ENCODE peak calls at places on chromosomes 16 and 17, in ten cellular contexts. V is RWPE1, Y is neural crest cell, O is GM12865, H is neural progenitor cell, P is fibroblast of lung, Z is endothelial cell, Q is WTC11, M is IMR-90, L is lower lobe of right lung. C is an unnamed sample.

GRCh38 chr17:31092475-31093064 is 2.2 kb upstream of the NF1 start:
- DNase-seq in V (no peak), Y (no peak), O (no peak), H (no peak), P (no peak), Z (no peak), Q (no peak), M (peak; percentile 23), L (no peak), C (no peak)

GRCh38 chr16:75248536-75249380 is 2.7 kb downstream of the BCAR1 start:
- DNase-seq in V (no peak), Y (no peak), O (no peak), H (no peak), P (no peak), Z (no peak), Q (no peak), M (no peak), L (no peak), C (no peak)

GRCh38 chr17:30336369-30337171 is 2.7 kb upstream of the TMIGD1 start:
- DNase-seq in V (peak; percentile 30), Y (peak; percentile 37), O (peak; percentile 78), H (peak; percentile 67), P (peak; percentile 60), Z (peak; percentile 20), Q (peak; percentile 62), M (peak; percentile 59), L (no peak), C (peak; percentile 18)

GRCh38 chr16:30764086-30764485 is 2.0 kb downstream of the RNF40 start:
- DNase-seq in V (no peak), Y (no peak), O (no peak), H (no peak), P (no peak), Z (no peak), Q (no peak), M (no peak), L (peak; percentile 29), C (no peak)

GRCh38 chr17:15289285-15290185 is 24.4 kb upstream of the PMP22 start:
- DNase-seq in V (peak; percentile 17), Y (no peak), O (no peak), H (no peak), P (peak; percentile 80), Z (no peak), Q (no peak), M (peak; percentile 89), L (no peak), C (no peak)

GRCh38 chr17:59105852-59106462 is 723 bp downstream of the TRIM37 start:
- DNase-seq in V (peak; percentile 54), Y (no peak), O (peak; percentile 59), H (no peak), P (peak; percentile 34), Z (peak; percentile 37), Q (no peak), M (peak; percentile 41), L (peak; percentile 80), C (no peak)

GRCh38 chr17:83144421-83145357 is 65.3 kb downstream of the METRNL start:
- DNase-seq in V (no peak), Y (no peak), O (no peak), H (no peak), P (peak; percentile 43), Z (no peak), Q (no peak), M (peak; percentile 5), L (peak; percentile 43), C (no peak)

GRCh38 chr16:81767987-81768592 is 11.0 kb upstream of the PLCG2 start:
- DNase-seq in V (no peak), Y (no peak), O (no peak), H (no peak), P (no peak), Z (no peak), Q (no peak), M (no peak), L (no peak), C (no peak)

GRCh38 chr17:27384261-27384701 is 72.0 kb upstream of the KSR1 start:
- DNase-seq in V (peak; percentile 91), Y (no peak), O (peak; percentile 56), H (no peak), P (peak; percentile 82), Z (no peak), Q (no peak), M (peak; percentile 96), L (no peak), C (no peak)

GRCh38 chr17:63263053-63263452 is 183.1 kb downstream of the CYB561 start:
- DNase-seq in V (no peak), Y (no peak), O (no peak), H (no peak), P (no peak), Z (no peak), Q (no peak), M (no peak), L (no peak), C (no peak)

GRCh38 chr16:87201052-87201451 is 116.1 kb downstream of the C16orf95 start:
- DNase-seq in V (peak; percentile 77), Y (no peak), O (no peak), H (no peak), P (peak; percentile 99), Z (no peak), Q (no peak), M (peak; percentile 99), L (no peak), C (no peak)

GRCh38 chr16:89100601-89101302 is 7.1 kb downstream of the ACSF3 start:
- DNase-seq in V (no peak), Y (no peak), O (no peak), H (no peak), P (no peak), Z (no peak), Q (no peak), M (no peak), L (no peak), C (no peak)

GRCh38 chr17:57481901-57482300 is 225.6 kb downstream of the MSI2 start:
- DNase-seq in V (no peak), Y (no peak), O (no peak), H (no peak), P (peak; percentile 88), Z (no peak), Q (no peak), M (peak; percentile 100), L (no peak), C (no peak)

GRCh38 chr17:49468827-49469385 is 26.2 kb upstream of the NGFR start:
- DNase-seq in V (no peak), Y (no peak), O (no peak), H (no peak), P (no peak), Z (no peak), Q (no peak), M (no peak), L (no peak), C (no peak)

GRCh38 chr17:72097144-72097543 is 23.7 kb upstream of the SOX9 start:
- DNase-seq in V (peak; percentile 64), Y (no peak), O (no peak), H (no peak), P (no peak), Z (no peak), Q (no peak), M (no peak), L (no peak), C (no peak)

GRCh38 chr16:7200320-7200719 is 132.3 kb upstream of the RBFOX1 start:
- DNase-seq in V (no peak), Y (no peak), O (no peak), H (no peak), P (no peak), Z (no peak), Q (no peak), M (no peak), L (no peak), C (no peak)
- TF ChIP-seq CTCF in V (no peak), Y (no peak), O (no peak), H (no peak), P (no peak), Z (no peak), Q (no peak), M (no peak), L (no peak), C (no peak)

DNA sequence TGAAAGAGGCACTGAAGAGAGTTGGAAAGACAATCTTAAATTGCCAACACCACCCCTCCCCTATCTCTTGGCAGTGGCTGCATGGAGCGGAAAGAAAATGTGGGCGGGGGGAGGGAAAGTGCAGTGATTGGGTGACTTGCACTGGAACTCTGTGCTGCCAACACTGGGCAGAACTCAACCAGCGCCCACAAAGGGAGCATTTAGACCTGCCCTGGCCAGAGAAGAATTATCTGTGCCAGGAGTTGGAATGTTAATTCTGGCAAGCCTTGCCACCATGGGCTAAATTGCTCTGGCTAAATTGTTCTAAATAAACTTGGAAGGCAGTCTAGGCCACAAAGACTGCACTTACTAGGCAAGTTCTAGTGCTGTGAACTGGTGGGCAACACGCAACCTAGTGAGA is 6.5 kb upstream of the CCL13 start:
- DNase-seq in V (no peak), Y (no peak), O (no peak), H (no peak), P (no peak), Z (no peak), Q (no peak), M (no peak), L (no peak), C (no peak)
- TF ChIP-seq CTCF in V (no peak), Y (no peak), O (no peak), H (no peak), P (no peak), Z (no peak), Q (no peak), M (no peak), L (no peak), C (no peak)

GRCh38 chr16:2151188-2152091 is 3.0 kb downstream of the RAB26 start:
- DNase-seq in V (no peak), Y (no peak), O (peak; percentile 64), H (no peak), P (no peak), Z (no peak), Q (peak; percentile 21), M (no peak), L (no peak), C (no peak)
- TF ChIP-seq CTCF in V (no peak), Y (no peak), O (no peak), H (no peak), P (no peak), Z (no peak), Q (no peak), M (no peak), L (no peak), C (no peak)

GRCh38 chr17:42675984-42676423 is 790 bp downstream of the PLEKHH3 start:
- DNase-seq in V (no peak), Y (no peak), O (peak; percentile 32), H (no peak), P (peak; percentile 50), Z (peak; percentile 43), Q (peak; percentile 49), M (peak; percentile 45), L (peak; percentile 82), C (no peak)

GRCh38 chr17:42677012-42677857 is 441 bp upstream of the PLEKHH3 start:
- DNase-seq in V (peak; percentile 99), Y (peak; percentile 96), O (peak; percentile 100), H (peak; percentile 100), P (peak; percentile 100), Z (peak; percentile 99), Q (peak; percentile 100), M (peak; percentile 99), L (peak; percentile 99), C (peak; percentile 100)

GRCh38 chr17:42675348-42675983 is 1.3 kb downstream of the PLEKHH3 start:
- DNase-seq in V (no peak), Y (no peak), O (peak; percentile 31), H (no peak), P (no peak), Z (no peak), Q (no peak), M (no peak), L (no peak), C (no peak)

GRCh38 chr17:42677921-42678781 is 1.4 kb upstream of the PLEKHH3 start:
- DNase-seq in V (peak; percentile 90), Y (peak; percentile 81), O (peak; percentile 97), H (peak; percentile 95), P (peak; percentile 87), Z (peak; percentile 79), Q (peak; percentile 91), M (peak; percentile 73), L (peak; percentile 91), C (peak; percentile 85)

GRCh38 chr17:42676424-42677011 is at the start of gene PLEKHH3:
- DNase-seq in V (no peak), Y (peak; percentile 45), O (peak; percentile 43), H (peak; percentile 73), P (no peak), Z (peak; percentile 42), Q (no peak), M (no peak), L (no peak), C (no peak)
- TF ChIP-seq CTCF in V (no peak), Y (peak; percentile 33), O (no peak), H (peak; percentile 30), P (peak; percentile 8), Z (no peak), Q (no peak), M (peak; percentile 33), L (peak; percentile 30), C (no peak)

C was measured in D721Med.